ENCODE peak calls at places on chromosomes 2 and 18, in six cellular contexts. One of them, this sample, is unnamed.

GRCh38 chr2:33321236-33321731 is 155.2 kb upstream of the RASGRP3 start:
- DNase-seq in PC-3: peak; percentile 45
- DNase-seq in PC-9: no peak
- DNase-seq in K562: no peak
- DNase-seq in endothelial cell of umbilical vein: no peak
- DNase-seq in HCT116: no peak
- DNase-seq in this sample: no peak

GRCh38 chr18:47323158-47323557 is 71.7 kb upstream of the SKOR2 start:
- DNase-seq in PC-3: peak; percentile 3
- DNase-seq in PC-9: no peak
- DNase-seq in K562: no peak
- DNase-seq in endothelial cell of umbilical vein: no peak
- DNase-seq in HCT116: no peak
- DNase-seq in this sample: no peak

GRCh38 chr2:144572977-144573376 is 53.1 kb upstream of the ZEB2 start:
- DNase-seq in PC-3: no peak
- DNase-seq in PC-9: no peak
- DNase-seq in K562: no peak
- DNase-seq in endothelial cell of umbilical vein: no peak
- DNase-seq in HCT116: no peak
- DNase-seq in this sample: no peak

GRCh38 chr2:74571058-74571457 is 16.5 kb downstream of the DOK1 start:
- DNase-seq in PC-3: no peak
- DNase-seq in PC-9: peak; percentile 13
- DNase-seq in K562: no peak
- DNase-seq in endothelial cell of umbilical vein: no peak
- DNase-seq in HCT116: no peak
- DNase-seq in this sample: no peak

GRCh38 chr2:55912926-55913325 is 10.7 kb downstream of the EFEMP1 start:
- DNase-seq in PC-3: no peak
- DNase-seq in PC-9: no peak
- DNase-seq in K562: no peak
- DNase-seq in endothelial cell of umbilical vein: peak; percentile 51
- DNase-seq in HCT116: no peak
- DNase-seq in this sample: no peak

GRCh38 chr18:34977787-34978532 is 63.3 kb upstream of the MAPRE2 start:
- DNase-seq in PC-3: no peak
- DNase-seq in PC-9: peak; percentile 35
- DNase-seq in K562: no peak
- DNase-seq in endothelial cell of umbilical vein: peak; percentile 34
- DNase-seq in HCT116: no peak
- DNase-seq in this sample: peak; percentile 84

GRCh38 chr18:48882379-48882778 is 68.4 kb downstream of the SMAD7 start:
- DNase-seq in PC-3: no peak
- DNase-seq in PC-9: no peak
- DNase-seq in K562: no peak
- DNase-seq in endothelial cell of umbilical vein: no peak
- DNase-seq in HCT116: no peak
- DNase-seq in this sample: no peak

GRCh38 chr2:109726666-109727270 is 67.3 kb upstream of the RGPD5 start:
- DNase-seq in PC-3: no peak
- DNase-seq in PC-9: no peak
- DNase-seq in K562: no peak
- DNase-seq in endothelial cell of umbilical vein: no peak
- DNase-seq in HCT116: no peak
- DNase-seq in this sample: no peak

GRCh38 chr2:45860136-45861106 is 208.9 kb downstream of the PRKCE start:
- DNase-seq in PC-3: no peak
- DNase-seq in PC-9: no peak
- DNase-seq in K562: no peak
- DNase-seq in endothelial cell of umbilical vein: peak; percentile 48
- DNase-seq in HCT116: no peak
- DNase-seq in this sample: peak; percentile 12

GRCh38 chr2:85788603-85789002 is 34.8 kb downstream of the ATOH8 start:
- DNase-seq in PC-3: no peak
- DNase-seq in PC-9: no peak
- DNase-seq in K562: no peak
- DNase-seq in endothelial cell of umbilical vein: no peak
- DNase-seq in HCT116: no peak
- DNase-seq in this sample: no peak

GRCh38 chr2:41879367-41879871 is 168.4 kb upstream of the PKDCC start:
- DNase-seq in PC-3: no peak
- DNase-seq in PC-9: no peak
- DNase-seq in K562: no peak
- DNase-seq in endothelial cell of umbilical vein: no peak
- DNase-seq in HCT116: no peak
- DNase-seq in this sample: no peak

GRCh38 chr2:120963997-120964396 is 228.3 kb downstream of the GLI2 start:
- DNase-seq in PC-3: peak; percentile 10
- DNase-seq in PC-9: no peak
- DNase-seq in K562: no peak
- DNase-seq in endothelial cell of umbilical vein: no peak
- DNase-seq in HCT116: no peak
- DNase-seq in this sample: no peak

GRCh38 chr2:147027451-147027850 is 817.4 kb upstream of the ACVR2A start:
- DNase-seq in PC-3: no peak
- DNase-seq in PC-9: no peak
- DNase-seq in K562: no peak
- DNase-seq in endothelial cell of umbilical vein: no peak
- DNase-seq in HCT116: no peak
- DNase-seq in this sample: no peak

GRCh38 chr2:101806123-101806522 is 108.6 kb downstream of the MAP4K4 start:
- DNase-seq in PC-3: peak; percentile 71
- DNase-seq in PC-9: peak; percentile 90
- DNase-seq in K562: no peak
- DNase-seq in endothelial cell of umbilical vein: peak; percentile 83
- DNase-seq in HCT116: peak; percentile 16
- DNase-seq in this sample: peak; percentile 67
- H3K4me1 ChIP-seq in PC-3: peaks cover 34% of the 10 kb centered on the region
- H3K4me1 ChIP-seq in PC-9: peaks cover 68% of the 10 kb centered on the region
- H3K4me1 ChIP-seq in K562: peaks cover 13% of the 10 kb centered on the region
- H3K4me1 ChIP-seq in endothelial cell of umbilical vein: peaks cover 46% of the 10 kb centered on the region
- H3K4me1 ChIP-seq in HCT116: peaks cover 9% of the 10 kb centered on the region
- H3K4me1 ChIP-seq in this sample: peaks cover 69% of the 10 kb centered on the region

DNA sequence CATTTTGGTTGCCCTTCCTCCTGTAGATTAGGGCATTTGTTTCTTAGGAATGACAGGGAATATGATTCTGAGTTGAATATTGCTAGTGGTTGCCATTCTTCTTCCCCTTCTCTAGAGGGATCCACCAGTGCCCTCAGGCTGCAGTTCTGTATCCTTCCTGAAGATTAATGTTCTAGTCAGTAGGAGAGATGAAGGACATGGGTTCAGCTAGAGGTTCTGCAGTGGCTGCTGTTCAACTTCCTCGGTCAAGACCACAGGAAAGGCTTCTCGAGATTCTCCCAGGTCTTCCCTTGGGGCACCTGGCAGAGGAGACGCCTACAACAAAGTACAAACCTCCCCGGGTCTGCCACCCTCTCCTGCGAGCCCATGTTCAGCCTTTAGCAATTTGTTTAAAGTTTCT is 325.5 kb downstream of the AFF3 start:
- DNase-seq in PC-3: peak; percentile 5
- DNase-seq in PC-9: no peak
- DNase-seq in K562: no peak
- DNase-seq in endothelial cell of umbilical vein: no peak
- DNase-seq in HCT116: no peak
- DNase-seq in this sample: no peak
- H3K79me2 ChIP-seq in PC-3: no peaks in the 10 kb centered on the region
- H3K79me2 ChIP-seq in PC-9: no peaks in the 10 kb centered on the region
- H3K79me2 ChIP-seq in K562: no peaks in the 10 kb centered on the region
- H3K79me2 ChIP-seq in endothelial cell of umbilical vein: no peaks in the 10 kb centered on the region
- H3K79me2 ChIP-seq in HCT116: no peaks in the 10 kb centered on the region
- H3K79me2 ChIP-seq in this sample: no peaks in the 10 kb centered on the region

GRCh38 chr2:173258704-173259103 is 96.0 kb upstream of the CDCA7 start:
- DNase-seq in PC-3: no peak
- DNase-seq in PC-9: no peak
- DNase-seq in K562: no peak
- DNase-seq in endothelial cell of umbilical vein: no peak
- DNase-seq in HCT116: no peak
- DNase-seq in this sample: no peak
- TF ChIP-seq CTCF in PC-3: no peak
- TF ChIP-seq CTCF in PC-9: no peak
- TF ChIP-seq CTCF in K562: no peak
- TF ChIP-seq CTCF in endothelial cell of umbilical vein: no peak
- TF ChIP-seq CTCF in HCT116: no peak
- TF ChIP-seq CTCF in this sample: no peak

GRCh38 chr2:26073830-26074229 is 39.9 kb downstream of the RAB10 start:
- DNase-seq in PC-3: no peak
- DNase-seq in PC-9: no peak
- DNase-seq in K562: no peak
- DNase-seq in endothelial cell of umbilical vein: no peak
- DNase-seq in HCT116: no peak
- DNase-seq in this sample: no peak

GRCh38 chr2:26072925-26073768 is 39.3 kb downstream of the RAB10 start:
- DNase-seq in PC-3: no peak
- DNase-seq in PC-9: no peak
- DNase-seq in K562: peak; percentile 36
- DNase-seq in endothelial cell of umbilical vein: peak; percentile 17
- DNase-seq in HCT116: no peak
- DNase-seq in this sample: peak; percentile 60

GRCh38 chr2:26067980-26068507 is 34.2 kb downstream of the RAB10 start:
- DNase-seq in PC-3: no peak
- DNase-seq in PC-9: no peak
- DNase-seq in K562: no peak
- DNase-seq in endothelial cell of umbilical vein: peak; percentile 6
- DNase-seq in HCT116: no peak
- DNase-seq in this sample: no peak

GRCh38 chr2:26068602-26069298 is 34.9 kb downstream of the RAB10 start:
- DNase-seq in PC-3: peak; percentile 91
- DNase-seq in PC-9: peak; percentile 83
- DNase-seq in K562: peak; percentile 64
- DNase-seq in endothelial cell of umbilical vein: peak; percentile 86
- DNase-seq in HCT116: peak; percentile 46
- DNase-seq in this sample: peak; percentile 52

GRCh38 chr2:26070684-26071189 is 36.9 kb downstream of the RAB10 start:
- DNase-seq in PC-3: no peak
- DNase-seq in PC-9: no peak
- DNase-seq in K562: no peak
- DNase-seq in endothelial cell of umbilical vein: no peak
- DNase-seq in HCT116: no peak
- DNase-seq in this sample: no peak
- H3K4me1 ChIP-seq in PC-3: peaks cover 56% of the 10 kb centered on the region
- H3K4me1 ChIP-seq in PC-9: peaks cover 38% of the 10 kb centered on the region
- H3K4me1 ChIP-seq in K562: peaks cover 37% of the 10 kb centered on the region
- H3K4me1 ChIP-seq in endothelial cell of umbilical vein: peaks cover 20% of the 10 kb centered on the region
- H3K4me1 ChIP-seq in HCT116: peaks cover 21% of the 10 kb centered on the region
- H3K4me1 ChIP-seq in this sample: peaks cover 37% of the 10 kb centered on the region

GRCh38 chr2:127361929-127362328 is 25.8 kb downstream of the MAP3K2 start:
- DNase-seq in PC-3: peak; percentile 13
- DNase-seq in PC-9: no peak
- DNase-seq in K562: no peak
- DNase-seq in endothelial cell of umbilical vein: no peak
- DNase-seq in HCT116: no peak
- DNase-seq in this sample: no peak
- H3K79me2 ChIP-seq in PC-3: peaks cover 89% of the 10 kb centered on the region
- H3K79me2 ChIP-seq in PC-9: peaks cover 96% of the 10 kb centered on the region
- H3K79me2 ChIP-seq in K562: peaks cover 40% of the 10 kb centered on the region
- H3K79me2 ChIP-seq in endothelial cell of umbilical vein: peaks cover 61% of the 10 kb centered on the region
- H3K79me2 ChIP-seq in HCT116: peaks cover 55% of the 10 kb centered on the region
- H3K79me2 ChIP-seq in this sample: peaks cover 77% of the 10 kb centered on the region

DNA sequence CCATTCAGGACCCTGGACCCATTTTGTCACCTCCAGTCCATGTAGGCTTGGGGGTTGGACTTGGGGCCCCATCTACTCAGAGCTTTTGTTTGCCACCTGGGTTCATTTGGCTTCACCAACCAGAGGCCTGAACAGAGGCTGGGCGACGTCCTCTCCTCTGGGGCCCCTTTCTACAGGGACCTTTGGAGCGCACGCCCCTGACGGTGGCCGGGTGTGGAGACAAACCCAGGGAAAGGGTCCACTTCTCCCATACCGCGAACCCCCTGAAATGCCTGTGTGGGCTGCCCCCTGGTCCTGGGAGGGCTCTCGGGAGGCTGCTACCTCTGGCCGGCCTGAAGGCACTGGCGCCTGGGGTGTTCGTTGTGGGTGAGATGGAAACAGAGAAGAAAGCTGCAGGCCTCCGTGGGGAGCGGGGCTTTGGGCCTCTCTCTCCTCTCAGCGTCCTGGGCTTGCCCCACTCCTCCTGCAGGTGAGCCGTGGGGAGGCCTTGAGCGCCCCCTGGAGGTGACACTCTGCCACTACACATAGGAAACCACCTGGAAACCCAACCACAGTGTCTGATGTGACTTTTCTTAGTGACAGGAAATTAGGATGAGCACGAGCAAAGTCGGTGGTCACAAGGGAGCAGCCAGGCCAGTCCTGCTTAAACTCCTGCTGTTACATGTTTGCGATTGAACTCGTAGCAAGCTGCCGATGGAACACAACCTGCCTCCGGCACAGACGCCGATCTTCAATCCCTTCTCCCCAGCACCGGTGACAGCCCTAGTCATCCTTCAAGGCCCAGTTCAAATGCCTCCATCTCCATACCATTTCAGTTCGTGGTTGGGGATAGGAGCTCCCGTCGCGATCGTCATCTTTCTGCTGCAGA is 12.0 kb upstream of the NTSR2 start:
- DNase-seq in PC-3: peak; percentile 78
- DNase-seq in PC-9: no peak
- DNase-seq in K562: peak; percentile 89
- DNase-seq in endothelial cell of umbilical vein: no peak
- DNase-seq in HCT116: peak; percentile 19
- DNase-seq in this sample: peak; percentile 72
- TF ChIP-seq CTCF in PC-3: peak; percentile 95
- TF ChIP-seq CTCF in PC-9: peak; percentile 99
- TF ChIP-seq CTCF in K562: peak; percentile 97
- TF ChIP-seq CTCF in endothelial cell of umbilical vein: peak; percentile 87
- TF ChIP-seq CTCF in HCT116: peak; percentile 99
- TF ChIP-seq CTCF in this sample: peak; percentile 94

DNA sequence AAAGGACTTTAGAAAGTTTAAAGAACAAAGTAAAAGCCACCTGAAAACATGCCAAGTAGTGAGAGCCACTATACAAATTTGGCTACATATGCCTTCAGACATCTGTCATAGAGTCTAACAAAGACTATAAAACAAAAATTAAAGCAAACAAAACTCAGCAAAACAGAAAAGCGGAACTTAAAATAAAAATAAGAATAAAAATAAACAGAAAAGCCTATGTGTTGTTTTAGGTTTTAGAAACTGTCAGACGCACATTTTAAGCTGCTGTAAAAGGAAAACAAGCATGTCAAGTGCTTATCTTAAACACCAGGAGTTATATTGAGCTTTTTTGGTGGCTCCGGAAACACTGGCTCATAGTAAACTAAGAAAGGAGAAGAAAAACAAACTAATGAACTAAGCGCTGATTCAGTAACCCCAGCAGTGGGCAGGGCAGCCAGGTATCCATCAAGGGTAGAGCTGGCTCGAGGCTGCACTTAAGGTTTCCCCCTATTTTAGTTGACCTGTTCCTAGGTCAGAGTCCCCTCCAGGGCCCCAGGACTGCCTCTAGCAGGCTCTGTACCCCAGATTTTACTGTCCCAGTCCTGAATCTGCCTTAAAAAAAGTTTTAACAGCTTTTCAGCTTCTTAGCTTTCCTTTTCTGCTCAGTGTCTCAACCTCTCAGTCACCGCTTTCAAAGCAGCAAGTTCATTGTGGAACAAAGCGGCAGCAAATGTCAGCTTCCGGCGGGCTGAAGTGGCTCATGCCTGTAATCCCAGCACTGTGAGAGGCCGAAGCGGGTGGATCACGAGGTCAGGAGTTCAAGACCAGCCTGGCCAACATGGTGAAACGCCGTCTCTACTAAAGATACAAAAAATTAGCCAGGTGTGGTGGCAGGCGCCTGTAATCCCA is 15.3 kb upstream of the RMC1 start:
- DNase-seq in PC-3: peak; percentile 76
- DNase-seq in PC-9: no peak
- DNase-seq in K562: peak; percentile 37
- DNase-seq in endothelial cell of umbilical vein: peak; percentile 91
- DNase-seq in HCT116: no peak
- DNase-seq in this sample: peak; percentile 20
- H3K4me1 ChIP-seq in PC-3: peaks cover 19% of the 10 kb centered on the region
- H3K4me1 ChIP-seq in PC-9: no peaks in the 10 kb centered on the region
- H3K4me1 ChIP-seq in K562: peaks cover 12% of the 10 kb centered on the region
- H3K4me1 ChIP-seq in endothelial cell of umbilical vein: peaks cover 30% of the 10 kb centered on the region
- H3K4me1 ChIP-seq in HCT116: no peaks in the 10 kb centered on the region
- H3K4me1 ChIP-seq in this sample: peaks cover 29% of the 10 kb centered on the region